ENCODE peak calls at places on chromosomes 16 and 17, in six cellular contexts. B is glutamatergic neuron; F is MM.1S; P is CD4-positive, alpha-beta T cell; G is AG09319; X is colonic mucosa. E is an unnamed sample.

GRCh38 chr17:38852771-38853291 is 690 bp downstream of the RPL23 start:
- DNase-seq in X (no peak), B (no peak), P (peak; percentile 15), G (no peak), F (peak; percentile 12), E (no peak)

GRCh38 chr17:57456622-57457021 is 200.3 kb downstream of the MSI2 start:
- DNase-seq in G (no peak), X (no peak), P (no peak), B (no peak), F (no peak), E (no peak)

GRCh38 chr17:79948406-79948917 is 87.2 kb downstream of the TBC1D16 start:
- DNase-seq in F (no peak), P (no peak), B (no peak), X (no peak), G (no peak), E (no peak)

GRCh38 chr17:75551276-75551675 is 25.8 kb downstream of the LLGL2 start:
- DNase-seq in P (no peak), X (no peak), F (no peak), G (no peak), B (no peak), E (no peak)

GRCh38 chr16:88526906-88527185 is 43.4 kb upstream of the ZC3H18 start:
- DNase-seq in P (no peak), X (no peak), G (no peak), B (no peak), F (no peak), E (no peak)

GRCh38 chr16:79483336-79483735 is 117.2 kb downstream of the MAF start:
- DNase-seq in X (no peak), G (no peak), P (no peak), B (no peak), F (no peak), E (no peak)

GRCh38 chr17:73705594-73705993 is 61.3 kb upstream of the SDK2 start:
- DNase-seq in B (peak; percentile 20), G (no peak), F (no peak), X (peak; percentile 37), P (no peak), E (peak; percentile 17)

GRCh38 chr17:2214887-2215615 is 88.5 kb downstream of the SMG6 start:
- DNase-seq in F (peak; percentile 77), P (no peak), X (no peak), G (no peak), B (no peak), E (no peak)

GRCh38 chr17:50519141-50519834 is 11.0 kb downstream of the MYCBPAP start:
- DNase-seq in F (no peak), B (no peak), X (no peak), G (no peak), P (no peak), E (no peak)

GRCh38 chr17:51046527-51047384 is 73.9 kb downstream of the SPAG9 start:
- DNase-seq in X (peak; percentile 38), G (peak; percentile 32), F (no peak), B (peak; percentile 84), P (no peak), E (peak; percentile 59)

GRCh38 chr16:47990676-47991075 is 165.1 kb downstream of the ABCC12 start:
- DNase-seq in B (no peak), G (no peak), X (no peak), F (no peak), P (no peak), E (no peak)

GRCh38 chr16:48000622-48001021 is 155.2 kb downstream of the ABCC12 start:
- DNase-seq in B (no peak), P (no peak), F (no peak), X (no peak), G (no peak), E (no peak)

GRCh38 chr16:47995354-47995753 is 160.4 kb downstream of the ABCC12 start:
- DNase-seq in P (no peak), X (no peak), G (no peak), F (no peak), B (no peak), E (no peak)
- TF ChIP-seq CTCF in P (no peak), X (no peak), G (no peak), F (no peak), B (no peak), E (peak; percentile 18)

GRCh38 chr17:28644782-28645575 is at the start of gene BLTP2:
- DNase-seq in X (peak; percentile 97), B (peak; percentile 96), P (peak; percentile 90), G (peak; percentile 86), F (peak; percentile 97), E (peak; percentile 64)
- TF ChIP-seq CTCF in X (no peak), B (no peak), P (no peak), G (no peak), F (no peak), E (no peak)

DNA sequence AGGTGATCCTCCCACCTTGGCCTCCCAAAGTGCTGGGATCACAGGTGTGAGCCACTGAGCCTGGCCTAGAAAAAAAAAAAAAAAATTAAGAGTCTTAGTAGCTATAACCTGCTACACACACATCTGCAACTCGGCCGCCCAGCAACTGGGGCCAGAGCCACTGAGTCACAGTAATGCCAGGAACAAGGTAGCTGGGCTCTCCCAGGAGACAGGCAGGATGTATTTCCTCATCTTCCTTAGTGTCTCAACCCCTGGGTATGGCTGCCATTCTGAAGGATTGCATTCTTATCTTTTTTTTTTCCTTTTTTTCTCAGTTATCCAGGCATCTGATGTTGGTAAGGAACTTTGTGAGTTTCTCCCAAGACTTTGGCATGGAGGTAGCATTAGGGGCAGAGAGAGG is 7.1 kb upstream of the PSMD3 start:
- DNase-seq in P (no peak), F (no peak), G (no peak), B (no peak), X (no peak), E (no peak)
- TF ChIP-seq CTCF in P (no peak), F (no peak), G (no peak), B (no peak), X (no peak), E (no peak)

GRCh38 chr16:87422106-87422505 is 30.0 kb downstream of the MAP1LC3B start:
- DNase-seq in G (no peak), X (no peak), F (no peak), P (no peak), B (no peak), E (no peak)

GRCh38 chr16:87419971-87420370 is 27.8 kb downstream of the MAP1LC3B start:
- DNase-seq in F (no peak), X (no peak), P (no peak), G (no peak), B (no peak), E (no peak)

GRCh38 chr16:87421369-87421912 is 29.3 kb downstream of the MAP1LC3B start:
- DNase-seq in P (no peak), X (no peak), F (no peak), G (no peak), B (no peak), E (no peak)

GRCh38 chr16:87418644-87419043 is 26.5 kb downstream of the MAP1LC3B start:
- DNase-seq in P (no peak), X (peak; percentile 40), F (no peak), G (no peak), B (no peak), E (no peak)

GRCh38 chr16:87420401-87421368 is 28.5 kb downstream of the MAP1LC3B start:
- DNase-seq in P (no peak), B (no peak), X (no peak), G (no peak), F (no peak), E (no peak)
- TF ChIP-seq CTCF in P (no peak), B (no peak), X (no peak), G (no peak), F (peak; percentile 27), E (peak; percentile 21)

GRCh38 chr16:80924372-80924978 is 82.2 kb downstream of the CMC2 start:
- DNase-seq in G (no peak), B (peak; percentile 83), X (peak; percentile 67), F (no peak), P (peak; percentile 10), E (no peak)
- TF ChIP-seq CTCF in G (peak; percentile 76), B (peak; percentile 57), X (peak; percentile 30), F (no peak), P (peak; percentile 14), E (peak; percentile 90)

GRCh38 chr17:31269178-31269577 is 27.9 kb downstream of the OMG start:
- DNase-seq in B (no peak), X (no peak), P (no peak), F (no peak), G (no peak), E (no peak)

GRCh38 chr17:31260151-31260550 is 36.9 kb downstream of the OMG start:
- DNase-seq in X (no peak), F (no peak), B (no peak), G (no peak), P (no peak), E (no peak)

GRCh38 chr17:31269597-31269996 is 27.4 kb downstream of the OMG start:
- DNase-seq in P (no peak), G (peak; percentile 92), X (no peak), F (no peak), B (no peak), E (peak; percentile 99)

GRCh38 chr17:31261596-31261995 is 35.4 kb downstream of the OMG start:
- DNase-seq in F (no peak), G (no peak), X (no peak), P (no peak), B (no peak), E (no peak)

DNA sequence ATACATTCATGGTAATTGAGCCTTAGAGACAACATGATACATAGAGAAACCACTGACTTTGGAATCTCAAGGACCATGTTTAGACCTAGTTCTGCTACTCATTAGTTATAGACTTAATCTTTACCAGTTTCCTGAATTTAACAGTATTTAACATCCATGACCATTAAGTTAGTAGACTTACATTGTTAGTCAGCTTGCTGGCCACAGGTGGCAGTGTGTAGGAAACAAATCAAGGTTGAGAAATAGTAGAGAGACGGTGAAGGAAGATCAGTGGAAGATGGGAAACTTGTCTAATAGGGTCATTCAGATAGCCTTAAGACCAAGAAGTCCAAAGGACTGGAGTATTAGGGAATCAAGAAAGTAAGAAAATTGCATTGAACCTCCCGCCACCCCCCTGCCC is 31.0 kb downstream of the OMG start:
- DNase-seq in B (no peak), G (no peak), P (no peak), F (no peak), X (no peak), E (no peak)
- TF ChIP-seq CTCF in B (no peak), G (peak; percentile 0), P (peak; percentile 56), F (peak; percentile 31), X (no peak), E (peak; percentile 32)

E was measured in HFF-Myc.